ENCODE peak calls at places on chromosomes 2 and 18, in six cellular contexts. V is aorta, F is mammary epithelial cell, H is mucosa of descending colon, W is K562, Z is lung. U is an unnamed sample.

GRCh38 chr2:138997849-138998517 is 217.8 kb upstream of the NXPH2 start:
- DNase-seq in Z (no peak), V (no peak), F (peak; percentile 73), W (no peak), H (no peak), U (no peak)

GRCh38 chr2:135819211-135819610 is 17.8 kb downstream of the LCT start:
- DNase-seq in Z (no peak), W (peak; percentile 43), F (no peak), V (no peak), H (peak; percentile 27), U (no peak)

GRCh38 chr2:229905601-229906000 is 16.2 kb downstream of the TRIP12 start:
- DNase-seq in W (no peak), H (no peak), F (no peak), V (no peak), Z (no peak), U (no peak)

GRCh38 chr2:36238126-36238525 is 117.5 kb upstream of the CRIM1 start:
- DNase-seq in Z (no peak), F (no peak), V (no peak), W (no peak), H (no peak), U (no peak)

GRCh38 chr2:853203-853870 is 97.3 kb upstream of the SNTG2 start:
- DNase-seq in V (no peak), F (no peak), W (no peak), Z (no peak), H (no peak), U (no peak)

GRCh38 chr2:43269074-43269572 is 42.7 kb upstream of the ZFP36L2 start:
- DNase-seq in H (peak; percentile 63), Z (peak; percentile 68), W (peak; percentile 40), F (no peak), V (peak; percentile 91), U (peak; percentile 98)

GRCh38 chr2:84838434-84839145 is 42.3 kb downstream of the TRABD2A start:
- DNase-seq in F (no peak), H (no peak), W (no peak), V (no peak), Z (no peak), U (no peak)

GRCh38 chr18:45449761-45450227 is 165.5 kb upstream of the SLC14A2 start:
- DNase-seq in W (no peak), H (peak; percentile 71), Z (peak; percentile 58), V (no peak), F (no peak), U (no peak)

GRCh38 chr2:169221745-169222369 is 140.5 kb downstream of the LRP2 start:
- DNase-seq in Z (no peak), H (no peak), F (peak; percentile 3), V (no peak), W (peak; percentile 24), U (no peak)

GRCh38 chr18:48714873-48715272 is 176.0 kb downstream of the CTIF start:
- DNase-seq in W (no peak), V (peak; percentile 59), F (no peak), Z (no peak), H (peak; percentile 59), U (no peak)

GRCh38 chr2:17429130-17429529 is 89.1 kb downstream of the RAD51AP2 start:
- DNase-seq in H (no peak), Z (no peak), W (no peak), F (peak; percentile 95), V (no peak), U (no peak)

GRCh38 chr2:104474725-104475124 is 379.2 kb upstream of the POU3F3 start:
- DNase-seq in H (no peak), Z (no peak), W (no peak), F (no peak), V (no peak), U (no peak)

GRCh38 chr18:65859075-65859474 is 108.3 kb downstream of the CDH7 start:
- DNase-seq in F (no peak), V (no peak), H (no peak), Z (no peak), W (no peak), U (no peak)

GRCh38 chr2:203678971-203679370 is 27.5 kb upstream of the CD28 start:
- DNase-seq in H (no peak), Z (no peak), V (no peak), F (peak; percentile 74), W (no peak), U (no peak)

GRCh38 chr2:172672114-172672513 is 63.5 kb upstream of the RAPGEF4 start:
- DNase-seq in Z (no peak), H (no peak), V (no peak), F (peak; percentile 29), W (no peak), U (no peak)

GRCh38 chr2:76270356-76270755 is 559.6 kb upstream of the GCFC2 start:
- DNase-seq in V (no peak), H (no peak), Z (no peak), F (no peak), W (no peak), U (no peak)

GRCh38 chr2:169694894-169695260 is 608 bp downstream of the PHOSPHO2 start:
- DNase-seq in Z (no peak), H (no peak), F (no peak), V (no peak), W (no peak), U (no peak)

GRCh38 chr2:96763511-96764252 is 3.0 kb downstream of the CNNM4 start:
- DNase-seq in F (no peak), W (peak; percentile 68), H (peak; percentile 71), Z (no peak), V (no peak), U (no peak)

GRCh38 chr18:9182852-9183399 is 46.3 kb downstream of the ANKRD12 start:
- DNase-seq in H (no peak), Z (no peak), V (no peak), F (no peak), W (no peak), U (no peak)

GRCh38 chr2:96564026-96564425 is 27.5 kb downstream of the ARID5A start:
- DNase-seq in V (no peak), W (no peak), F (no peak), Z (no peak), H (no peak), U (no peak)

GRCh38 chr2:202161106-202161836 is 77.1 kb downstream of the SUMO1 start:
- DNase-seq in F (no peak), Z (no peak), W (no peak), V (no peak), H (no peak), U (no peak)

GRCh38 chr2:214630402-214631035 is 179.0 kb downstream of the BARD1 start:
- DNase-seq in H (no peak), W (no peak), V (no peak), F (peak; percentile 14), Z (no peak), U (no peak)

DNA sequence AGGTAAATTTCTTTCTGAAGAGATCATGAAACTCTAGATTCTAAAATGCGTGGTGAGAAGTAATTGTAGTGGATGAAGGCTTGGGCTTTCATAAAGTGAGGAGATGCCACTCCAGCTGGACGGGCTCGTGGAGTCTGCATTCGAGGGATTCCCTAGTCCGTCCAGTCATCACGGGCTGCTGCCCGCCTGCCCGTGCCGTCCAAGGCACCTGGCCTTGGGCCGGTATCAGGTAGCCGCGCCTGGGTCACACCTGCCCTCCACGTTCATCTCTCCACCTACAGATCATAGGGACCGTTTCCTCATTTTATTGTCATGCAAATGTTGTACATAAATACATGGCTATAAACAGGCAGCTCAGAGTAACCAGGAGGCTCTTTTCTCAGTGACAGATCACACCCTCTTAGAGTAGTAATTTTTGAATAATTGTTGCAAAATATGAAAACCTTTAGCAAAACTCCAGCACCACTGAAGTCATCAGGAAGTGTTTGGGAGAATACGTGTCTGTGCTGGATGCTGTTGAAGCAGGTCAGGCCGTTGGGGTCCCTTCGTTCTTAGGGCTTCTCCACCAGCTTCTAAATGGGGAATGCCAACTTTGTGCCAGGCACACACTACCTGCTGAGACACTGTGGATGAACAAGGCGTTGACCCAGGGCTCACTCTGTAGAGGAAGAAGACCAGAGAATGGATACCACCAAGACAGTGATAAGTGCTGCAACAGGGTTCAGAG is 112.6 kb downstream of the FAM210A start:
- DNase-seq in F (no peak), H (peak; percentile 27), W (no peak), Z (no peak), V (no peak), U (peak; percentile 57)
- H3K4me1 ChIP-seq in F (no peaks in the 10 kb centered on the region), H (peaks cover 2% of the 10 kb centered on the region), W (peaks cover 8% of the 10 kb centered on the region), Z (peaks cover 16% of the 10 kb centered on the region), V (no peaks in the 10 kb centered on the region), U (peaks cover 70% of the 10 kb centered on the region)

DNA sequence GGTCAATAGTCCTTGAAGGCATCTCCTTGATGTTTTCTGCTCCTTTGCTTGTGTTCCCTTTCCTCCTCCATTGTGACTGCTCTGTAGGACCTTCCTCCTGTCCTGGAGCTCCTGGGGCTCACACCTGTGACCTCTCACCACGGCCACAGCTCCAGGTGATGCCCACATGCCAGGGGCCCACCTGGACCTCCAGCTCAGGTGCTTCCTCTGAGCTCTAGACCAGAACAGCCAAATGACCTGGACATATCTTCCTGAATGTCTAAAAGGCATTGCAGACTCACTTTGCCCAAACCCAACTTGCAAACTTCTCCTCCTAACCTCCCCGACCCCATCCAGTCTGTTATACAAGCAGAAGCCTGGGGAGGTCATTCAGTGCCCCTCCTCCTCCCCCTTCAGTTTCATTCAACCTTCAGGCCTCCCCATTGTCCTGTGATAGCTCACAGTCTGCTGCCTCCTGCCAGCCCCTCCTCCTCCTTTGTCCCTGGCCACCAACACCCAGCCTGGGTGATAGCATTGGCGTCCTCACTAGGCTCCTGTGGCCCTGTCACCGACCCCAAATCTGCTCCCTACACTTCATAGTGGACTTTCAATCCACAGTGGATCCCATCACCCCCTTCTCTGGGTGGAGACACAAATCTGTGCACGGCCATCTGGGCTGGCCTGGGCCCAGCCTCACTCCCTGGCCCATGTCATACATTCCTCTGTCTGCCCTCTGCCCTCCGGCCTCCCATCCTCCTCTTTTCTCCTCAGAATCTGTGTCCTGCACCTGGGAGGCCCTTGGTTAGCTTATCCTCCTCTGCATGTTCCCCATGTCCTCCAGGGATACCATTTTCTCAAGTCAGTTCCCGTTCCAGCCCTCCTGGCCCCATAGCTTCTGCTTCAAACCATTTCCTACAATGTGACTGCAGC is 310.4 kb upstream of the HDAC4 start:
- DNase-seq in W (no peak), F (no peak), Z (no peak), V (peak; percentile 40), H (no peak), U (no peak)
- H3K4me1 ChIP-seq in W (no peaks in the 10 kb centered on the region), F (no peaks in the 10 kb centered on the region), Z (no peaks in the 10 kb centered on the region), V (no peaks in the 10 kb centered on the region), H (no peaks in the 10 kb centered on the region), U (no peaks in the 10 kb centered on the region)

DNA sequence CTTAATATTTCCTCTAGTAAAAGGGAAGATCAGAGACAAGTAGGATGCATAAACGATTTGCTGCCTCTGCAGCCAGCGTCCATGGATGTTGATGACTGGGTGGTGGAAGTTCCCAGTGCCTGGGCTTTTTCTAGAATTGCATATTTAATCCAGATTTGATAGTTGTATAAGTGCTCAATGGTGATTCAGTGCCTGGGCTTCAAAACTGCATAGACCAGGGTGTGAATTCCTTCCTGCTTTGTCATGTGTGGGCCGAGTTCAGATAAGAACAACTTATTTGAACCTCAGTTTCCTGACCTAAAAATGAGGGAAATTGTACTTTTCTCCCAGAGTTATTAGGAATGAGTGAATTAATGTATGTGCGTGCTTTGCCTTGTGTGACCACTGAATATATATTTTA is 154.6 kb downstream of the WDSUB1 start:
- DNase-seq in H (no peak), F (peak; percentile 77), Z (no peak), W (no peak), V (no peak), U (peak; percentile 69)
- H3K4me1 ChIP-seq in H (peaks cover 9% of the 10 kb centered on the region), F (peaks cover 30% of the 10 kb centered on the region), Z (peaks cover 15% of the 10 kb centered on the region), W (peaks cover 18% of the 10 kb centered on the region), V (peaks cover 8% of the 10 kb centered on the region), U (peaks cover 78% of the 10 kb centered on the region)

DNA sequence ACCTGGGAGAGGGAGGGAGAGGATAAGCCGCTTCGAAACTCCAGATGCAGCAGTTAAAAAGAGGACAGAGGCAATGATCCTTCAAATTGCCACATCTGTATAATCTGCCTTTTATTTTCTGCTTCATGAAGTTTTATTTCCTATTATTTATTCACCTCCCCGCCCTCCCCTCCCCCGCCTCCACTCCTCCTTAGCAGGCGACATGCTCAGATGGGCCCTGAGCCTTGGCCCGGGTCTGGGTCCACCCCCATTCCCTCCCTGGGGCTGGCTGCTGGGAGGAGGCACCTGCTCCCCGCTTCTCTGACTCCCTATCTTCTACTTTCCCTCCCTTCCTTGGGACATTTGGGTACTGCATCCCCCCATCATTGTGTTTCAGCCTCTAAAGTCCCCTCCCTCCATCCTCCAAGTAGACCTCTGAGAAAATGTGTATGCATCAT is 36.1 kb downstream of the PSD4 start:
- DNase-seq in Z (no peak), W (no peak), F (no peak), H (no peak), V (peak; percentile 39), U (no peak)
- H3K4me1 ChIP-seq in Z (peaks cover 4% of the 10 kb centered on the region), W (peaks cover 4% of the 10 kb centered on the region), F (peaks cover 20% of the 10 kb centered on the region), H (peaks cover 15% of the 10 kb centered on the region), V (no peaks in the 10 kb centered on the region), U (no peaks in the 10 kb centered on the region)

U was measured in right atrium auricular region.